ENCODE peak calls at places on chromosomes 6 and 20, in four cellular contexts. K is fibroblast of mammary gland, I is aorta, T is HEK293T. W is an unnamed sample.

GRCh38 chr6:34324738-34325444 is 67.6 kb downstream of the NUDT3 start:
- DNase-seq in K (peak), I (peak), T (peak), W (no peak)

GRCh38 chr6:158560787-158561246 is 926 bp downstream of the TMEM181 start:
- DNase-seq in K (no peak), I (peak), T (no peak), W (peak)

GRCh38 chr20:45621593-45621992 is 7.9 kb upstream of the WFDC10A start:
- DNase-seq in K (no peak), I (no peak), T (no peak), W (no peak)

GRCh38 chr6:33621396-33622388 is 570 bp downstream of the ITPR3 start:
- DNase-seq in K (peak), I (no peak), T (no peak), W (no peak)

GRCh38 chr6:36118550-36119107 is 11.7 kb upstream of the MAPK13 start:
- DNase-seq in K (peak), I (no peak), T (no peak), W (no peak)

GRCh38 chr20:1810926-1811620 is 84.1 kb upstream of the SIRPA start:
- DNase-seq in K (peak), I (peak), T (no peak), W (no peak)

GRCh38 chr6:106547961-106548453 is 81.3 kb downstream of the RTN4IP1 start:
- DNase-seq in K (peak), I (no peak), T (no peak), W (no peak)

GRCh38 chr6:141426400-141426980 is 706.2 kb upstream of the GJE1 start:
- DNase-seq in K (peak), I (no peak), T (peak), W (no peak)

GRCh38 chr6:99032396-99032795 is 84.7 kb upstream of the FBXL4 start:
- DNase-seq in K (no peak), I (no peak), T (no peak), W (no peak)

GRCh38 chr6:147106759-147107401 is 97.3 kb upstream of the STXBP5 start:
- DNase-seq in K (peak), I (peak), T (no peak), W (no peak)

GRCh38 chr6:128713461-128713860 is 169.5 kb upstream of the LAMA2 start:
- DNase-seq in K (peak), I (no peak), T (no peak), W (peak)